ENCODE peak calls at places on chromosomes 3 and 15, in eight cellular contexts. Q is A549, U is HepG2, G is K562, E is GM12878, W is endothelial cell of umbilical vein, Z is HCT116, M is H1. H is an unnamed sample.

GRCh38 chr3:145243875-145244274 is 917.1 kb downstream of the PLOD2 start:
- DNase-seq in Z (no peak), M (no peak), U (no peak), Q (no peak), E (no peak), W (peak; percentile 2), G (no peak), H (no peak)

GRCh38 chr3:72237679-72238320 is 452.9 kb upstream of the PROK2 start:
- DNase-seq in G (no peak), M (no peak), E (no peak), Q (no peak), Z (no peak), W (no peak), U (no peak), H (no peak)

GRCh38 chr3:45218578-45219390 is 7.3 kb downstream of the TMEM158 start:
- DNase-seq in Z (no peak), Q (no peak), E (no peak), U (no peak), W (no peak), G (peak; percentile 44), M (no peak), H (peak; percentile 59)

GRCh38 chr3:53162672-53163458 is 1.9 kb downstream of the PRKCD start:
- DNase-seq in Q (no peak), U (no peak), E (no peak), M (no peak), W (no peak), Z (no peak), G (peak; percentile 21), H (peak; percentile 30)

GRCh38 chr3:135895106-135895733 is 70.3 kb upstream of the PPP2R3A start:
- DNase-seq in M (peak; percentile 87), W (peak; percentile 78), E (peak; percentile 5), U (peak; percentile 49), Z (peak; percentile 72), Q (peak; percentile 18), G (peak; percentile 29), H (peak; percentile 73)

GRCh38 chr15:26983822-26984221 is 12.8 kb downstream of the GABRG3 start:
- DNase-seq in U (no peak), W (no peak), G (peak; percentile 64), M (peak; percentile 80), Z (no peak), E (no peak), Q (no peak), H (peak; percentile 26)

GRCh38 chr15:82186748-82187415 is 75.7 kb downstream of the EFL1 start:
- DNase-seq in M (no peak), Z (no peak), G (no peak), U (no peak), Q (no peak), W (no peak), E (peak; percentile 35), H (no peak)

GRCh38 chr3:14461748-14462324 is 59.4 kb downstream of the SLC6A6 start:
- DNase-seq in Z (peak; percentile 32), U (peak; percentile 50), G (peak; percentile 51), W (peak; percentile 73), E (no peak), Q (peak; percentile 71), M (no peak), H (peak; percentile 58)

GRCh38 chr3:3200632-3201212 is 21.2 kb upstream of the CRBN start:
- DNase-seq in Q (peak; percentile 21), U (peak; percentile 71), G (peak; percentile 56), W (peak; percentile 48), M (no peak), E (peak; percentile 12), Z (peak; percentile 31), H (peak; percentile 64)

GRCh38 chr3:40505599-40506462 is at the start of gene ZNF620:
- DNase-seq in W (peak; percentile 88), Q (peak; percentile 62), M (peak; percentile 90), Z (peak; percentile 76), G (peak; percentile 78), E (no peak), U (peak; percentile 92), H (peak; percentile 85)

GRCh38 chr3:73134034-73134433 is 72.6 kb downstream of the EBLN2 start:
- DNase-seq in Q (no peak), Z (no peak), W (no peak), E (no peak), M (no peak), U (no peak), G (no peak), H (no peak)

GRCh38 chr3:16338999-16339398 is 74.0 kb downstream of the OXNAD1 start:
- DNase-seq in Z (no peak), W (peak; percentile 31), G (no peak), E (no peak), U (peak; percentile 16), M (no peak), Q (peak; percentile 10), H (peak; percentile 58)

GRCh38 chr15:85440451-85440850 is 60.0 kb downstream of the AKAP13 start:
- DNase-seq in E (no peak), M (no peak), Z (no peak), Q (no peak), W (no peak), U (no peak), G (no peak), H (no peak)

GRCh38 chr15:38702178-38702912 is 137.7 kb upstream of the RASGRP1 start:
- DNase-seq in G (no peak), M (no peak), U (peak; percentile 44), E (no peak), Z (no peak), Q (no peak), W (no peak), H (no peak)

GRCh38 chr3:161348791-161349400 is 22.4 kb downstream of the SPTSSB start:
- DNase-seq in U (no peak), W (no peak), E (no peak), M (no peak), G (no peak), Z (peak; percentile 40), Q (no peak), H (no peak)

GRCh38 chr3:37458162-37458895 is 283.9 kb upstream of the LRRFIP2 start:
- DNase-seq in W (no peak), G (no peak), E (no peak), Q (no peak), U (no peak), M (no peak), Z (no peak), H (peak; percentile 37)

GRCh38 chr3:43362961-43363360 is 76.6 kb downstream of the SNRK start:
- DNase-seq in M (no peak), E (no peak), W (no peak), Z (no peak), Q (no peak), U (no peak), G (no peak), H (no peak)

GRCh38 chr3:27669505-27670085 is 52.5 kb downstream of the EOMES start:
- DNase-seq in E (peak; percentile 42), G (no peak), M (no peak), U (no peak), Z (no peak), W (no peak), Q (no peak), H (no peak)

GRCh38 chr3:111311709-111312235 is 230.2 kb upstream of the CD96 start:
- DNase-seq in U (no peak), W (no peak), E (no peak), G (no peak), Q (no peak), Z (no peak), M (no peak), H (no peak)

GRCh38 chr3:159786489-159787181 is 202.0 kb upstream of the IL12A start:
- DNase-seq in W (no peak), M (no peak), Z (no peak), U (no peak), E (no peak), G (no peak), Q (no peak), H (no peak)

GRCh38 chr3:134839990-134840389 is 44.9 kb downstream of the EPHB1 start:
- DNase-seq in E (no peak), W (no peak), Q (no peak), U (no peak), M (no peak), Z (no peak), G (no peak), H (peak; percentile 16)

GRCh38 chr3:134839422-134839821 is 44.4 kb downstream of the EPHB1 start:
- DNase-seq in E (no peak), M (no peak), G (no peak), U (no peak), Z (no peak), Q (no peak), W (no peak), H (no peak)

GRCh38 chr3:134840459-134840858 is 45.4 kb downstream of the EPHB1 start:
- DNase-seq in Z (no peak), U (no peak), Q (no peak), M (no peak), E (no peak), G (no peak), W (no peak), H (peak; percentile 5)

GRCh38 chr3:134836921-134837320 is 41.9 kb downstream of the EPHB1 start:
- DNase-seq in M (no peak), Z (no peak), G (no peak), U (no peak), E (no peak), Q (no peak), W (no peak), H (no peak)

GRCh38 chr3:134838599-134838998 is 43.5 kb downstream of the EPHB1 start:
- DNase-seq in W (no peak), U (no peak), G (no peak), E (no peak), Z (no peak), M (no peak), Q (no peak), H (peak; percentile 19)
- TF ChIP-seq CTCF in W (no peak), U (peak; percentile 9), G (peak; percentile 35), E (peak; percentile 4), Z (peak; percentile 16), M (no peak), Q (peak; percentile 8), H (peak; percentile 46)

GRCh38 chr3:109136533-109136932 is at the start of gene C3orf85:
- DNase-seq in E (no peak), W (no peak), U (no peak), Q (no peak), Z (no peak), M (no peak), G (no peak), H (no peak)
- TF ChIP-seq POLR2A in E (no peak), W (no peak), U (no peak), Q (no peak), Z (no peak), M (no peak), G (no peak), H (no peak)

GRCh38 chr3:195803309-195803908 is 8.3 kb downstream of the MUC4 start:
- DNase-seq in U (no peak), Z (no peak), G (no peak), W (no peak), M (no peak), Q (no peak), E (no peak), H (no peak)
- TF ChIP-seq MAX in U (no peak), Z (no peak), G (no peak), W (no peak), M (no peak), Q (no peak), E (no peak), H (no peak)

DNA sequence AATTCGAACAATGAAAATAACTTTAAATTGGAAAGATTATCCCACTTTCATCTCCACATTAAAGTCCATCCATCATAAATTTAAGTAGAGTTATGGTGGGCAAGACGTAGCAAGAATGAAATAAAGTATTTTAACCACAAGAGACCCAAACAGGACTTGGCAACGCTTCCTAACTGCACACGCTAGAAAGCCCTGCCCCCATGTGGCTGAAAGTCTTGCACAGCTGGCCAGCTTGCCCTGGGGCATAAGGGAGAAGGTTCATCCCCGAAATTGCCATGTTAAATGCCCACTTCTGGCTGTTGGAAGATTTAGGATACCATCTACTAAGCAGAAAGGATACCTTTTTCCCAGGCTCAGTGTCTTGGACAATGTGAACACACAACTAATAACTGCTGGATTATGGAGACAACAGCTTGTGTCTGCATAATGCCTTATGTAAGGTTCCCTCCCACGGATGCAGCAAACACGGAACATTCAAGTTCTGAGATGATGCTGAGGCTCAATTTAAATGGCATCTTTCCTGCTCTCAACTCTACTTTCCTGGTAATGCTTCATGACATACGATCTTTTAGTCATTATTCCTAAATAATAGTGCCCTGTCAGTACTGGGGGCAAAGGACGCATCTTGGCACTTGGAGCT is 116.6 kb upstream of the TJP1 start:
- DNase-seq in Z (no peak), Q (no peak), W (no peak), M (no peak), G (no peak), E (no peak), U (peak; percentile 10), H (no peak)
- TF ChIP-seq CTCF in Z (no peak), Q (peak; percentile 13), W (no peak), M (peak; percentile 50), G (peak; percentile 37), E (peak; percentile 7), U (peak; percentile 56), H (no peak)

H was measured in NB4.